ENCODE peak calls at places on chromosomes 2 and 18, in eight cellular contexts. E, P, B, A, J, R, D and X are unnamed samples.

GRCh38 chr18:41881285-41881684 is 73.7 kb upstream of the PIK3C3 start:
- DNase-seq in E (no peak), J (no peak), B (no peak), P (no peak), R (no peak), D (no peak), A (no peak), X (no peak)

GRCh38 chr2:182565941-182566567 is 139.2 kb upstream of the PDE1A start:
- DNase-seq in A (no peak), B (no peak), R (no peak), J (no peak), P (no peak), E (no peak), D (no peak), X (no peak)

GRCh38 chr2:70371753-70372152 is 69.9 kb upstream of the FAM136A start:
- DNase-seq in E (no peak), P (no peak), B (no peak), R (no peak), A (no peak), D (no peak), J (peak), X (no peak)

GRCh38 chr2:239765911-239766310 is 259.2 kb downstream of the NDUFA10 start:
- DNase-seq in A (no peak), J (no peak), D (no peak), E (no peak), B (peak), P (no peak), R (no peak), X (no peak)

GRCh38 chr18:76457475-76457874 is 37.6 kb downstream of the ZNF516 start:
- DNase-seq in B (no peak), E (no peak), R (no peak), J (no peak), P (no peak), D (no peak), A (peak), X (no peak)

GRCh38 chr2:197261808-197262226 is 48.8 kb downstream of the ANKRD44 start:
- DNase-seq in B (peak), J (peak), D (peak), P (no peak), R (no peak), E (no peak), A (no peak), X (peak)

GRCh38 chr2:54546518-54546917 is 90.4 kb downstream of the SPTBN1 start:
- DNase-seq in P (no peak), A (no peak), E (no peak), J (peak), B (no peak), R (peak), D (no peak), X (no peak)

GRCh38 chr2:3154694-3155093 is 222.9 kb downstream of the EIPR1 start:
- DNase-seq in R (no peak), J (no peak), A (no peak), E (no peak), B (no peak), D (no peak), P (no peak), X (no peak)

GRCh38 chr2:74502720-74503505 is 3.5 kb upstream of the LBX2 start:
- DNase-seq in E (peak), A (peak), J (peak), R (peak), B (peak), P (peak), D (no peak), X (peak)

GRCh38 chr2:85998071-85998991 is 107.4 kb downstream of the POLR1A start:
- DNase-seq in J (no peak), E (no peak), B (no peak), A (no peak), R (peak), P (no peak), D (no peak), X (no peak)

GRCh38 chr2:30662268-30663131 is 144.7 kb downstream of the CAPN13 start:
- DNase-seq in P (no peak), R (no peak), E (peak), B (no peak), J (no peak), D (no peak), A (peak), X (peak)

GRCh38 chr2:13102340-13103063 is 385.8 kb downstream of the TRIB2 start:
- DNase-seq in A (no peak), D (no peak), P (no peak), E (no peak), R (no peak), J (no peak), B (no peak), X (no peak)

GRCh38 chr18:40612356-40612755 is 1342.7 kb upstream of the PIK3C3 start:
- DNase-seq in R (no peak), A (no peak), D (no peak), P (no peak), E (no peak), B (no peak), J (no peak), X (no peak)

GRCh38 chr2:225841314-225841713 is 441.8 kb downstream of the NYAP2 start:
- DNase-seq in E (no peak), D (no peak), R (no peak), P (no peak), J (no peak), B (no peak), A (no peak), X (no peak)

GRCh38 chr18:58827425-58827824 is 37.3 kb upstream of the ZNF532 start:
- DNase-seq in P (no peak), E (no peak), D (no peak), J (no peak), R (no peak), A (no peak), B (no peak), X (no peak)

GRCh38 chr18:48940854-48941531 is 9.8 kb downstream of the SMAD7 start:
- DNase-seq in D (peak), J (peak), E (no peak), B (peak), P (no peak), A (no peak), R (no peak), X (peak)

GRCh38 chr2:99877963-99878362 is 264.4 kb downstream of the AFF3 start:
- DNase-seq in P (no peak), J (no peak), A (no peak), B (no peak), D (no peak), E (no peak), R (no peak), X (peak)

GRCh38 chr2:204604061-204604460 is 58.8 kb downstream of the PARD3B start:
- DNase-seq in P (no peak), R (no peak), E (no peak), J (peak), A (no peak), D (no peak), B (no peak), X (no peak)

GRCh38 chr2:219570194-219570923 is 980 bp downstream of the OBSL1 start:
- DNase-seq in P (no peak), A (no peak), B (peak), E (peak), R (no peak), D (no peak), J (peak), X (peak)

GRCh38 chr18:25875574-25875973 is 214.8 kb downstream of the SS18 start:
- DNase-seq in J (no peak), R (no peak), A (no peak), E (no peak), D (no peak), P (no peak), B (no peak), X (no peak)

GRCh38 chr18:59960272-59960671 is 60.5 kb downstream of the PMAIP1 start:
- DNase-seq in B (no peak), E (no peak), D (no peak), J (no peak), A (no peak), R (no peak), P (no peak), X (no peak)

GRCh38 chr2:3627500-3628100 is 30.4 kb upstream of the ALLC start:
- DNase-seq in J (no peak), A (peak), D (no peak), B (no peak), R (no peak), P (no peak), E (no peak), X (no peak)

GRCh38 chr2:38155-38554 is 8.2 kb downstream of the FAM110C start:
- DNase-seq in E (peak), R (no peak), J (no peak), B (no peak), P (peak), D (no peak), A (no peak), X (no peak)

GRCh38 chr18:54284967-54285785 is 15.9 kb downstream of the POLI start:
- DNase-seq in D (peak), A (no peak), R (peak), B (no peak), P (no peak), J (peak), E (no peak), X (no peak)

GRCh38 chr2:167212054-167212648 is 323.9 kb downstream of the XIRP2 start:
- DNase-seq in A (no peak), R (peak), B (peak), E (peak), D (no peak), P (peak), J (peak), X (peak)

GRCh38 chr2:54940723-54941122 is 109.5 kb downstream of the RTN4 start:
- DNase-seq in A (no peak), E (no peak), D (no peak), R (no peak), P (no peak), B (no peak), J (no peak), X (no peak)

GRCh38 chr2:24566209-24566608 is 75.2 kb downstream of the NCOA1 start:
- DNase-seq in J (no peak), P (no peak), D (no peak), R (peak), A (no peak), E (no peak), B (no peak), X (no peak)

GRCh38 chr18:34718610-34719009 is 8.5 kb downstream of the DTNA start:
- DNase-seq in E (no peak), A (no peak), D (no peak), P (no peak), R (no peak), J (no peak), B (no peak), X (no peak)

GRCh38 chr2:188391354-188391753 is 99.7 kb downstream of the GULP1 start:
- DNase-seq in A (no peak), P (no peak), B (no peak), R (no peak), J (no peak), E (no peak), D (no peak), X (no peak)

GRCh38 chr2:12335185-12335584 is 381.6 kb upstream of the TRIB2 start:
- DNase-seq in A (no peak), B (no peak), E (no peak), D (no peak), R (no peak), P (no peak), J (no peak), X (no peak)

GRCh38 chr2:239852272-239852671 is 172.9 kb downstream of the NDUFA10 start:
- DNase-seq in B (no peak), J (no peak), P (no peak), A (no peak), E (no peak), R (no peak), D (no peak), X (no peak)

GRCh38 chr18:42635378-42636048 is 480.0 kb downstream of the RIT2 start:
- DNase-seq in R (no peak), E (peak), B (peak), D (no peak), J (peak), P (no peak), A (no peak), X (peak)

GRCh38 chr18:44744206-44745180 is 63.8 kb downstream of the SETBP1 start:
- DNase-seq in D (no peak), A (peak), E (no peak), R (no peak), B (peak), J (no peak), P (no peak), X (no peak)

GRCh38 chr2:126220336-126220735 is 435.6 kb upstream of the GYPC start:
- DNase-seq in B (no peak), E (peak), A (no peak), D (no peak), P (no peak), J (no peak), R (no peak), X (no peak)

DNA sequence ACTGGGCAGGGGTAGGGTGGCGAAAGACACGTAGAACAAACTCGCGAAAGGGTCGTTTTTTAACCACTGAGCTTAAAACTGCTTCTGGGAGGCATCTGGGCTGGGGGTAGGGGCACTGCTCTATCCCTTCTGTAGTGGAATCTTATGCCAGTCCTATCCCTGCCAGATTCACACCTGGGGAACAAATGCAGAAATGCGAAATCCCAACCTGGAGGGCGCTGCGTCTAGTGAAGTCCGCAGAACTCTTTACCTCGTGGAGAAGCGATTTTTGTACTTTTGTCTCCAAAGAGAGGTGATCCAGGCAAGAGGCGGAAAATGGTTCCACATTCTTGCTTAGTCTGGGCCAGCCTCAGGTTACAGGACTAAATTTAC is 10.3 kb downstream of the TBR1 start:
- DNase-seq in A (no peak), B (peak), D (no peak), E (no peak), P (no peak), R (no peak), J (no peak), X (no peak)
- H3K4me3 ChIP-seq in A (no peak), B (no peak), D (no peak), E (no peak), P (no peak), R (no peak), J (no peak), X (no peak)

GRCh38 chr2:238743243-238744068 is 104.4 kb upstream of the TWIST2 start:
- DNase-seq in D (no peak), P (no peak), E (no peak), J (no peak), A (no peak), R (peak), B (no peak), X (peak)
- TF ChIP-seq MAX in D (no peak), P (no peak), E (no peak), J (no peak), A (no peak), R (no peak), B (no peak), X (no peak)

GRCh38 chr2:229269986-229270385 is 1.1 kb downstream of the PID1 start:
- DNase-seq in D (no peak), J (no peak), E (no peak), B (no peak), A (no peak), R (no peak), P (no peak), X (no peak)
- H3K4me3 ChIP-seq in D (no peak), J (no peak), E (no peak), B (no peak), A (no peak), R (no peak), P (no peak), X (no peak)

GRCh38 chr2:64797881-64798590 is 144.3 kb upstream of the SERTAD2 start:
- DNase-seq in A (no peak), D (no peak), R (no peak), B (no peak), P (no peak), E (no peak), J (peak), X (no peak)
- TF ChIP-seq MAX in A (no peak), D (no peak), R (no peak), B (no peak), P (no peak), E (no peak), J (no peak), X (no peak)

DNA sequence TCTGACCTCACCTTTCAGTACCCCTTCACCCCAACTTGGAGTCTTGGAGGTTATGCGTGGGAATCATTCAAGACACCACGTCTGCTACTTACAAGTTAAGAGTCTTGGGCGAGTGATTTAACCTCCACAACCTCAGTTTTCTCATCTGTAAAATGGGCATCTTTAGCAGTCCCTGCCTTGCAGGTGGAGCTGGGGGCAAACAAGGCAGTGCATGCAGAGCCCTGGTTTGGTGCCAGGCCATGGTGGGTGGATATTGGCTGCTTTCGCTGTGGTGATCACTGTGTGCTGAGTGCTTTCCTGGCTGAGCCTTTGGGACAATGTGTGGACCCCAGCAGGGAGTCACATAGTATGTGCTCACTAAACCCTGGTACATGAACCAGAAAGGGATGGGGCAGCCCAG is 20.4 kb upstream of the PTMA start:
- DNase-seq in B (no peak), E (no peak), J (no peak), D (no peak), A (no peak), R (no peak), P (no peak), X (no peak)
- H3K4me3 ChIP-seq in B (no peak), E (no peak), J (no peak), D (no peak), A (no peak), R (no peak), P (no peak), X (no peak)

GRCh38 chr2:227642691-227643090 is 23.9 kb upstream of the SCYGR5 start:
- DNase-seq in R (no peak), E (no peak), D (no peak), A (no peak), B (no peak), P (no peak), J (no peak), X (no peak)
- TF ChIP-seq MAX in R (no peak), E (no peak), D (no peak), A (no peak), B (no peak), P (no peak), J (no peak), X (no peak)

GRCh38 chr2:105879798-105880300 is 135.1 kb downstream of the NCK2 start:
- DNase-seq in D (no peak), J (no peak), B (no peak), E (no peak), R (no peak), A (no peak), P (no peak), X (no peak)
- H3K4me3 ChIP-seq in D (no peak), J (no peak), B (no peak), E (no peak), R (no peak), A (no peak), P (no peak), X (no peak)